ENCODE peak calls at places on chromosome 4, in four cellular contexts. E is GM12878, W is HepG2, I is H1. S is an unnamed sample.

GRCh38 chr4:56646341-56646740 is 34.8 kb downstream of the HOPX start:
- DNase-seq in E (no peak), I (no peak), W (no peak), S (no peak)

GRCh38 chr4:89724716-89725115 is 112.2 kb downstream of the SNCA start:
- DNase-seq in I (no peak), W (no peak), E (no peak), S (no peak)

GRCh38 chr4:131488772-131489171 is 1660.3 kb upstream of the PCDH10 start:
- DNase-seq in E (no peak), W (no peak), I (no peak), S (no peak)

GRCh38 chr4:115090483-115091075 is 22.8 kb downstream of the NDST4 start:
- DNase-seq in W (peak), E (no peak), I (no peak), S (no peak)

GRCh38 chr4:81635747-81636146 is 164.0 kb upstream of the RASGEF1B start:
- DNase-seq in E (peak), I (no peak), W (no peak), S (no peak)

GRCh38 chr4:67106846-67107467 is 438.3 kb downstream of the CENPC start:
- DNase-seq in I (no peak), W (no peak), E (no peak), S (no peak)

GRCh38 chr4:5809216-5809776 is 83.6 kb downstream of the CRMP1 start:
- DNase-seq in I (no peak), W (no peak), E (no peak), S (no peak)

GRCh38 chr4:111400736-111401135 is 744.5 kb upstream of the FAM241A start:
- DNase-seq in I (no peak), E (no peak), W (no peak), S (no peak)

GRCh38 chr4:184168406-184169019 is 49.2 kb downstream of the ENPP6 start:
- DNase-seq in E (no peak), I (peak), W (peak), S (peak)

GRCh38 chr4:102322736-102323135 is 22.5 kb downstream of the SLC39A8 start:
- DNase-seq in I (no peak), W (no peak), E (no peak), S (no peak)

GRCh38 chr4:34289489-34289888 is 1954.8 kb downstream of the ARAP2 start:
- DNase-seq in W (no peak), I (no peak), E (no peak), S (no peak)

GRCh38 chr4:56531149-56531770 is 25.7 kb downstream of the ARL9 start:
- DNase-seq in W (no peak), E (no peak), I (no peak), S (no peak)

GRCh38 chr4:106624674-106625073 is 256.1 kb upstream of the GIMD1 start:
- DNase-seq in E (no peak), W (no peak), I (no peak), S (no peak)

GRCh38 chr4:3202836-3203820 is 45.8 kb upstream of the MSANTD1 start:
- DNase-seq in E (no peak), I (no peak), W (peak), S (no peak)

GRCh38 chr4:54695359-54696149 is 37.8 kb downstream of the KIT start:
- DNase-seq in I (no peak), E (no peak), W (no peak), S (no peak)

GRCh38 chr4:145939856-145940255 is 1.2 kb upstream of the ZNF827 start:
- DNase-seq in I (no peak), W (no peak), E (no peak), S (no peak)

GRCh38 chr4:102543030-102543505 is 41.9 kb downstream of the NFKB1 start:
- DNase-seq in W (no peak), I (no peak), E (peak), S (no peak)

GRCh38 chr4:98864560-98864959 is 64.4 kb downstream of the EIF4E start:
- DNase-seq in E (no peak), W (no peak), I (no peak), S (no peak)

GRCh38 chr4:98865059-98865458 is 63.9 kb downstream of the EIF4E start:
- DNase-seq in W (no peak), I (no peak), E (no peak), S (no peak)

DNA sequence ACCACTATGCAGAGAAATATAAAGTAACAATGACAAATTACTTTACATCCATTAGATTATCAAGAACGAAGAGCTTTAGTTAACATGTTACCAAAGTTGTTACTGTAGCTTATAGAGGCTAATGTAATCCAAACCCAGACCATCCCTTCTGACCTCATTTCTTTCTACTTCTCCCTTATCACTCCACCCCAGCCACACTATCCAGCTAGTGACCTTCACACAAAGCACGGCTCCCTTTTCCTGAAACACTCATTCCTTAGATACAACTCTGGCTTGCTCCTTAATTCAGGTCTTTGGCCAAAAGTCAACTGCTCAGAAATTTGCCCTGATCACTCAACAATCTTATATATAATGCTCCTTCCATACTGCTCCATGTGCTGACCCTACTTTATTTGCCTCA is 67.8 kb downstream of the EIF4E start:
- DNase-seq in W (no peak), E (no peak), I (no peak), S (peak)
- TF ChIP-seq EZH2 in W (no peak), E (no peak), I (no peak), S (no peak)

GRCh38 chr4:122765702-122766352 is 33.3 kb downstream of the BBS12 start:
- DNase-seq in W (no peak), E (no peak), I (no peak), S (peak)
- TF ChIP-seq TAF1 in W (no peak), E (no peak), I (no peak), S (peak)

DNA sequence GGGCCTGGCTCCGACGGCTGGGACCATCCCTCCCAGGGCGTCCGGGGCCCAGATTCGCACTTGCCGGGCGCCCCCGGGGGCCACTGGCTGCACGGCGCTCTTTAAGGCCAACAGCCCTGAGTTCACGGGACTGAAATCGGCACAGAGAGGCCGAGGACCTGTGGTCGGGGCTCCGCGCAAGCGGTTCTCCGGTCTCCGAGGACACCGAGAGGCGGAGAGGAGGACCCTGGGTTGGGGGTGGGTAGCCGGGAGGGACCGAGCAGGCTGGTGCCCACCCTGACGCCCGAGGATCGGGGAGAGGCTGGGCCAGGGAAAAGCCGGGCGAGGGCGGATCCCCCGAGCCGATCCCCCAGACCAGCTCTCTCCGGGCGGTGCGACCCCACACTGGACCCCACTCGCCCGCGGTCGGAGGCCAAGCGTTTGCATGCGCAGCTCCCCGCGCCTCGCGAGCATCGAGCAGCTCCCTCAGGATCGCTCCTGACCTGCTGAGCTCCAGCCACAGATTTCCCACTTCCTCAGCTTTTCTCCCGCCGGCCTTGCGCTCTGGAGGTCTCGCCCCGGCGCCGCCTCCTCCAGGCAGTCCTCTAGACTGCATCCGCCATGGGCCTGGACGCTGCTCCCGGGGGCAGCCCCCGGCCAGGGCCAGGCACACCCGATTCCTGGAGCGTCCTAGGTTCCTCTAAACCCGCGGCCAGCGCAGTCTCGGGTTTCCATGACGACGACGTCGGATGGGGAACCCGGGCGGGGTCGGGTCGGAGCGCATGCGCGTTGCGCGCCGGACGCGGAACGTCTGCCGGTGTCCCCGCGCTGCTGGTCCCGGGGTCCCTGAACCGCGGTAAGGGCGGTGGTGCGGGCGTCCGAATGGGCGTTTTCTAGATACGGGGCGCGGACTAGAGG is 17.6 kb upstream of the NAT8L start:
- DNase-seq in I (peak), W (peak), E (peak), S (peak)
- TF ChIP-seq EZH2 in I (peak), W (peak), E (no peak), S (no peak)

GRCh38 chr4:53608242-53608641 is 17.0 kb upstream of the LNX1 start:
- DNase-seq in W (no peak), I (no peak), E (peak), S (no peak)
- TF ChIP-seq TAF1 in W (no peak), I (no peak), E (no peak), S (no peak)

GRCh38 chr4:93827272-93827947 is 1.1 kb upstream of the ATOH1 start:
- DNase-seq in W (no peak), I (peak), E (no peak), S (no peak)

GRCh38 chr4:93830090-93830818 is 1.7 kb downstream of the ATOH1 start:
- DNase-seq in I (no peak), W (no peak), E (no peak), S (no peak)

GRCh38 chr4:93828332-93828829 is at the start of gene ATOH1:
- DNase-seq in I (no peak), E (no peak), W (no peak), S (no peak)

GRCh38 chr4:93829531-93830089 is 1.1 kb downstream of the ATOH1 start:
- DNase-seq in I (peak), E (no peak), W (no peak), S (no peak)

GRCh38 chr4:93828830-93829530 is 427 bp downstream of the ATOH1 start:
- DNase-seq in I (peak), E (no peak), W (no peak), S (no peak)
- TF ChIP-seq EZH2 in I (no peak), E (no peak), W (no peak), S (no peak)